ENCODE peak calls at places on chromosome X, in four cellular contexts. G, Y, R and Q are unnamed samples.
A peak's percentile ranks its signal among the peaks of the same experiment; 100 is the strongest.

GRCh38 chrX:41688835-41689234 is at the start of gene GPR34:
- DNase-seq in G (no peak), Y (no peak), R (no peak), Q (no peak)

GRCh38 chrX:3576886-3577516 is 136.4 kb downstream of the PRKX start:
- DNase-seq in G (no peak), Y (peak; percentile 54), R (no peak), Q (no peak)

GRCh38 chrX:134377537-134377936 is 82.4 kb upstream of the HPRT1 start:
- DNase-seq in G (no peak), Y (peak; percentile 52), R (no peak), Q (peak; percentile 4)

GRCh38 chrX:148593146-148593545 is 92.7 kb downstream of the AFF2 start:
- DNase-seq in G (no peak), Y (no peak), R (no peak), Q (no peak)

GRCh38 chrX:122238801-122239200 is 945.3 kb upstream of the GRIA3 start:
- DNase-seq in G (no peak), Y (no peak), R (no peak), Q (no peak)

GRCh38 chrX:21487832-21488231 is 113.6 kb downstream of the CNKSR2 start:
- DNase-seq in G (no peak), Y (peak; percentile 13), R (no peak), Q (no peak)

GRCh38 chrX:84248226-84248625 is 60.2 kb upstream of the RPS6KA6 start:
- DNase-seq in G (no peak), Y (peak; percentile 79), R (no peak), Q (no peak)

GRCh38 chrX:101229155-101229554 is 9.6 kb downstream of the DRP2 start:
- DNase-seq in G (no peak), Y (peak; percentile 82), R (no peak), Q (no peak)

GRCh38 chrX:100316987-100317386 is 93.1 kb downstream of the PCDH19 start:
- DNase-seq in G (no peak), Y (no peak), R (no peak), Q (no peak)

GRCh38 chrX:115957862-115958490 is 212.6 kb upstream of the AGTR2 start:
- DNase-seq in G (no peak), Y (no peak), R (no peak), Q (peak; percentile 55)

GRCh38 chrX:12702509-12703091 is 88.6 kb upstream of the PRPS2 start:
- DNase-seq in G (peak; percentile 3), Y (no peak), R (peak; percentile 4), Q (peak; percentile 13)

GRCh38 chrX:107713205-107714195 is 62.1 kb downstream of the TSC22D3 start:
- DNase-seq in G (no peak), Y (no peak), R (no peak), Q (no peak)
- H3K4me3 ChIP-seq in G (no peak overlapping the region), Y (no peak overlapping the region), R (no peak overlapping the region), Q (no peak overlapping the region)

DNA sequence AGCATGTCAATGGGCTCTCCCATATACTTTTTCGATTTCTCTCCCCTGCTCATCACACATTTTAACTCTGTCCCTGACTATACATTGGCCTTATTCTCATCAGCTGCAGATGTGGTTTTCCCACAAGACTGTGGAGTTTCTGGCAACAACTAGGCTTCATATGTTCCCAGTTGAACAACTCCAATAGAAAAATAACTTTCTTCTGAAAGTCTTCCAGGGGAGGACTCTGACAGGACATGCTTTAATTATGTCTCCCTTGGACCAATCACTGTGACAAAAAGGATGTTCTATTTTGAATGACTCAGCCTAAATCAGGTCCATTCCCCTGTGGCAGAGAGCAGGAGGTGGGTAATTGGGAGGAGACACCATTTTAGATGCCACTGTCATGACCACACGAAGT is 28.1 kb downstream of the SPANXC start:
- DNase-seq in G (no peak), Y (no peak), R (no peak), Q (no peak)
- H2BK5ac ChIP-seq in G (no peak overlapping the region), Y (no peak overlapping the region), R (no peak overlapping the region), Q (no peak overlapping the region)

GRCh38 chrX:39164212-39164611 is 363.0 kb downstream of the MID1IP1 start:
- DNase-seq in G (no peak), Y (no peak), R (no peak), Q (no peak)

GRCh38 chrX:39165185-39165584 is 363.9 kb downstream of the MID1IP1 start:
- DNase-seq in G (no peak), Y (no peak), R (no peak), Q (no peak)

GRCh38 chrX:39163585-39163984 is 362.3 kb downstream of the MID1IP1 start:
- DNase-seq in G (no peak), Y (no peak), R (no peak), Q (no peak)

GRCh38 chrX:39161856-39162255 is 360.6 kb downstream of the MID1IP1 start:
- DNase-seq in G (no peak), Y (no peak), R (no peak), Q (no peak)

DNA sequence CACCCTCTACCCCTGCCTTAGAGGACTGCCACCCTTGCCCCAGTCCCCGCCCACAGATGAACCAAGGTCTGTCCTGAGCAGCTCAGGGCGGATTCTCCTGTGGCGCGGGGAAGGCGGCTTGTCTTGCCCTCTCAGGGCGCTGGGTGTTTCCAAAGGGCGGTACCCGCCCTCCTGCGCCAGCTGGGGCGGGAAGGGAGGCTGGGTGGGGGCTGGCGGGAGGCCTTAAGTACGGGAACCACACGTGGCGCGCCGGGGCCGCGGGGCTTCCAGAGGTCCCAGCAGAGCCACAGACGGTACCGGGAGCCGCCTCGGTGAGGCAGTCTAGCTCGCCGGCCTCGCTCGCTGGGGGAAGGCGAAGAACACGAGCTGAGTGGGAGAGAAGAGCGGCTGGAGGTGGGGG is 361.1 kb downstream of the MID1IP1 start:
- DNase-seq in G (no peak), Y (no peak), R (no peak), Q (no peak)
- H3K4me3 ChIP-seq in G (no peak overlapping the region), Y (no peak overlapping the region), R (no peak overlapping the region), Q (no peak overlapping the region)

GRCh38 chrX:2462780-2463179 is 38.0 kb downstream of the DHRSX start:
- DNase-seq in G (no peak), Y (no peak), R (no peak), Q (peak; percentile 67)
- H2BK5ac ChIP-seq in G (no peak overlapping the region), Y (no peak overlapping the region), R (no peak overlapping the region), Q (no peak overlapping the region)

GRCh38 chrX:70478521-70478920 is 33.9 kb downstream of the DLG3 start:
- DNase-seq in G (no peak), Y (no peak), R (no peak), Q (no peak)

GRCh38 chrX:70479970-70480659 is 35.5 kb downstream of the DLG3 start:
- DNase-seq in G (no peak), Y (no peak), R (no peak), Q (peak; percentile 34)

GRCh38 chrX:70480660-70481018 is 36.0 kb downstream of the DLG3 start:
- DNase-seq in G (no peak), Y (no peak), R (no peak), Q (no peak)

GRCh38 chrX:70477734-70478075 is 33.1 kb downstream of the DLG3 start:
- DNase-seq in G (no peak), Y (no peak), R (no peak), Q (no peak)

GRCh38 chrX:70479197-70479969 is 34.7 kb downstream of the DLG3 start:
- DNase-seq in G (no peak), Y (peak; percentile 83), R (no peak), Q (no peak)
- H3K4me3 ChIP-seq in G (no peak overlapping the region), Y (no peak overlapping the region), R (no peak overlapping the region), Q (no peak overlapping the region)

GRCh38 chrX:108439434-108439883 is at the start of gene COL4A5:
- DNase-seq in G (peak; percentile 72), Y (peak; percentile 80), R (peak; percentile 1), Q (peak; percentile 95)
- H2BK5ac ChIP-seq in G (no peak within 1 kb of the TSS), Y (peak within 1 kb of the TSS; percentile 65), R (peak within 1 kb of the TSS; percentile 84), Q (no peak within 1 kb of the TSS)

GRCh38 chrX:88613338-88613737 is 133.7 kb upstream of the CPXCR1 start:
- DNase-seq in G (peak; percentile 11), Y (no peak), R (no peak), Q (peak; percentile 68)

GRCh38 chrX:88612870-88613329 is 134.1 kb upstream of the CPXCR1 start:
- DNase-seq in G (no peak), Y (no peak), R (no peak), Q (peak; percentile 61)
- H3K4me3 ChIP-seq in G (no peak overlapping the region), Y (no peak overlapping the region), R (no peak overlapping the region), Q (no peak overlapping the region)

DNA sequence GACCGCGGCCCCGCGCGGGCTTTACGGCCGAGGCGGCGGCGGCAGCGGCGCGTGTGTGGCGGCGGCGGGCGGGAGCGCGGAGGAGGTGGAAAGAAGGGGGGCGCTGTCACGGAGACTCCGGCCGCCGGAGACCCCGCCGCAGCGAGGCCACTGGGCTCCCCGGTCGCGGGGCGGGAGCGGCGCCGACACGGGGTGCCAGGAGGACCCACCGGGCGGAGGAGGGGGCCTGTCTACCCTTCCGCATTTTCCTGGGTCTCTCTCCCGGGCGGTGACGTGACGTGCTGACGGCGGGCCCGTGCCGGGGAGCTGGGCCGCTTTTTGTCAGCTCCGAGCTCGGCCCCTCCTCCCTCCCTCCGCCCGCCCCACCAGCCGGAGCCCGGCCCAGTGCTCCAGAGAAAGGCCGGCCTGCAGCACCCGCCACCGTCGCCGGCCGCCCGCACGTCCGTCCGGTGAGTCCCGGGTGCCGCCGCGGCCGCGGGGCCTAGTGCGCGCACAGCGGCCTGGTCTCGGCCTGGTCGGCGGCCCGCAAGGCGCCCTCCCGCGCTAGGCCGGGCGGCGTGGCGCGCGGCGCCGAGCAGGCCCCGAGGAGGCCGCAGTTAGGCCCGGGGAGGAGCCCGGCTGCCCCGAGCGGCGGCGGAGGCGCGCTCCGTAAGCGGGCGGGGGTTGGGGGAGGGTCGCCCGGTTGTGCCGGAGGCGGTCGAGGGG is at the start of gene ZFX:
- DNase-seq in G (peak; percentile 24), Y (peak; percentile 63), R (peak; percentile 24), Q (peak; percentile 44)
- H2BK5ac ChIP-seq in G (peak within 1 kb of the TSS; percentile 53), Y (peak within 1 kb of the TSS; percentile 99), R (peak within 1 kb of the TSS; percentile 96), Q (no peak within 1 kb of the TSS)